ENCODE peak calls at places on chromosomes 7 and 10, in eight cellular contexts. One of them, this sample, is unnamed.

GRCh38 chr7:43108255-43109011 is 4.0 kb upstream of the HECW1 start:
- DNase-seq in ovary: peak
- DNase-seq in body of pancreas: peak
- DNase-seq in aorta: peak
- DNase-seq in lung: peak
- DNase-seq in testis: peak
- DNase-seq in ascending aorta: no peak
- DNase-seq in psoas muscle: peak
- DNase-seq in this sample: peak

GRCh38 chr7:156640257-156640948 is at the start of gene RNF32:
- DNase-seq in ascending aorta: peak
- DNase-seq in ovary: peak
- DNase-seq in body of pancreas: peak
- DNase-seq in psoas muscle: peak
- DNase-seq in testis: peak
- DNase-seq in lung: peak
- DNase-seq in aorta: peak
- DNase-seq in this sample: peak

GRCh38 chr10:3365630-3366029 is 193.0 kb upstream of the PITRM1 start:
- DNase-seq in aorta: no peak
- DNase-seq in lung: no peak
- DNase-seq in body of pancreas: no peak
- DNase-seq in testis: no peak
- DNase-seq in psoas muscle: no peak
- DNase-seq in ovary: no peak
- DNase-seq in ascending aorta: no peak
- DNase-seq in this sample: no peak

GRCh38 chr10:119693262-119693957 is 32.4 kb upstream of the INPP5F start:
- DNase-seq in ascending aorta: no peak
- DNase-seq in body of pancreas: no peak
- DNase-seq in ovary: no peak
- DNase-seq in testis: no peak
- DNase-seq in aorta: no peak
- DNase-seq in psoas muscle: no peak
- DNase-seq in lung: no peak
- DNase-seq in this sample: no peak

GRCh38 chr7:154789404-154789803 is 213.5 kb downstream of the PAXIP1 start:
- DNase-seq in testis: peak
- DNase-seq in psoas muscle: no peak
- DNase-seq in ovary: no peak
- DNase-seq in ascending aorta: no peak
- DNase-seq in body of pancreas: no peak
- DNase-seq in lung: no peak
- DNase-seq in aorta: no peak
- DNase-seq in this sample: no peak

GRCh38 chr7:131547589-131547988 is 8.8 kb downstream of the PODXL start:
- DNase-seq in ovary: no peak
- DNase-seq in aorta: no peak
- DNase-seq in testis: no peak
- DNase-seq in body of pancreas: no peak
- DNase-seq in ascending aorta: no peak
- DNase-seq in lung: no peak
- DNase-seq in psoas muscle: no peak
- DNase-seq in this sample: no peak

GRCh38 chr10:6269953-6270867 is 67.5 kb downstream of the PFKFB3 start:
- DNase-seq in psoas muscle: no peak
- DNase-seq in ascending aorta: no peak
- DNase-seq in ovary: no peak
- DNase-seq in aorta: no peak
- DNase-seq in body of pancreas: no peak
- DNase-seq in testis: no peak
- DNase-seq in lung: no peak
- DNase-seq in this sample: no peak

GRCh38 chr10:125231116-125231812 is 70.9 kb upstream of the CTBP2 start:
- DNase-seq in body of pancreas: no peak
- DNase-seq in ovary: no peak
- DNase-seq in psoas muscle: peak
- DNase-seq in ascending aorta: no peak
- DNase-seq in testis: no peak
- DNase-seq in lung: no peak
- DNase-seq in aorta: no peak
- DNase-seq in this sample: no peak

GRCh38 chr7:108358553-108358952 is 97.7 kb downstream of the NRCAM start:
- DNase-seq in body of pancreas: peak
- DNase-seq in aorta: no peak
- DNase-seq in ovary: no peak
- DNase-seq in lung: no peak
- DNase-seq in testis: no peak
- DNase-seq in ascending aorta: no peak
- DNase-seq in psoas muscle: no peak
- DNase-seq in this sample: no peak

GRCh38 chr7:66964391-66964790 is 31.0 kb downstream of the SBDS start:
- DNase-seq in ascending aorta: no peak
- DNase-seq in testis: peak
- DNase-seq in psoas muscle: no peak
- DNase-seq in lung: no peak
- DNase-seq in body of pancreas: no peak
- DNase-seq in aorta: no peak
- DNase-seq in ovary: peak
- DNase-seq in this sample: no peak

DNA sequence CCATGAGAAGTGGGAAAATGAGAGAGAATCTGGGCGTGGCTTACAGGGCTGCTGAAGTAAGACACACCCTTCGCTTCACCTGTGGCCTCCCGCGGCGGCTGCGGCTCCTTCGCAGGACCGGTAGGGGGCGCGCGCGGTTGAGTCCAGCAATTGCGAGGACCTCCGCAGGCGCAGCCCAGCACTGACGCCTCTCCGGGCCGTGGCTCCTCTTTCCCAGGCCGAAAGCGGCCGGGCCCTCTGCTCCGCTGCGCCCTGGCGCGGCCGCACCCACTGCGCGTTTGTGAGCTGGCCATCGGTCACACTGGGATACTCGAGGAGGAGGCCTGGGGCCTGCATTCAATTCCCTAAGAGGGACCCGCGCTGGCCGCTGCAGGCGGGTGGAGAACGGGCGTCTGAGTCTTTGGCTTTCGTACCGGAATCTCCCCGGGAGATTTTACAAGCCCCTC is at the start of gene LRRD1:
- DNase-seq in psoas muscle: peak
- DNase-seq in lung: peak
- DNase-seq in ovary: peak
- DNase-seq in body of pancreas: peak
- DNase-seq in ascending aorta: peak
- DNase-seq in aorta: peak
- DNase-seq in testis: peak
- DNase-seq in this sample: peak
- H3K27ac ChIP-seq in psoas muscle: peak
- H3K27ac ChIP-seq in lung: peak
- H3K27ac ChIP-seq in ovary: peak
- H3K27ac ChIP-seq in body of pancreas: peak
- H3K27ac ChIP-seq in ascending aorta: peak
- H3K27ac ChIP-seq in aorta: no peak
- H3K27ac ChIP-seq in testis: peak
- H3K27ac ChIP-seq in this sample: peak

GRCh38 chr10:86164912-86165311 is 201.7 kb downstream of the GRID1 start:
- DNase-seq in testis: no peak
- DNase-seq in body of pancreas: no peak
- DNase-seq in ovary: no peak
- DNase-seq in aorta: peak
- DNase-seq in psoas muscle: no peak
- DNase-seq in lung: no peak
- DNase-seq in ascending aorta: no peak
- DNase-seq in this sample: no peak
- H3K27ac ChIP-seq in testis: no peak
- H3K27ac ChIP-seq in body of pancreas: no peak
- H3K27ac ChIP-seq in ovary: no peak
- H3K27ac ChIP-seq in aorta: no peak
- H3K27ac ChIP-seq in psoas muscle: no peak
- H3K27ac ChIP-seq in lung: no peak
- H3K27ac ChIP-seq in ascending aorta: no peak
- H3K27ac ChIP-seq in this sample: no peak

GRCh38 chr7:112079122-112079521 is 127.1 kb downstream of the DOCK4 start:
- DNase-seq in psoas muscle: no peak
- DNase-seq in body of pancreas: no peak
- DNase-seq in ovary: no peak
- DNase-seq in testis: no peak
- DNase-seq in lung: no peak
- DNase-seq in aorta: no peak
- DNase-seq in ascending aorta: no peak
- DNase-seq in this sample: no peak
- H3K27ac ChIP-seq in psoas muscle: no peak
- H3K27ac ChIP-seq in body of pancreas: no peak
- H3K27ac ChIP-seq in ovary: no peak
- H3K27ac ChIP-seq in testis: no peak
- H3K27ac ChIP-seq in lung: no peak
- H3K27ac ChIP-seq in aorta: no peak
- H3K27ac ChIP-seq in ascending aorta: no peak
- H3K27ac ChIP-seq in this sample: no peak

GRCh38 chr7:129843365-129843898 is 109.3 kb downstream of the UBE2H start:
- DNase-seq in lung: no peak
- DNase-seq in ascending aorta: no peak
- DNase-seq in psoas muscle: no peak
- DNase-seq in testis: no peak
- DNase-seq in body of pancreas: no peak
- DNase-seq in ovary: no peak
- DNase-seq in aorta: no peak
- DNase-seq in this sample: no peak

GRCh38 chr7:129845178-129845971 is 107.4 kb downstream of the UBE2H start:
- DNase-seq in testis: no peak
- DNase-seq in lung: no peak
- DNase-seq in body of pancreas: no peak
- DNase-seq in ovary: no peak
- DNase-seq in ascending aorta: no peak
- DNase-seq in psoas muscle: no peak
- DNase-seq in aorta: no peak
- DNase-seq in this sample: no peak

GRCh38 chr7:129843982-129844840 is 108.5 kb downstream of the UBE2H start:
- DNase-seq in lung: no peak
- DNase-seq in ovary: no peak
- DNase-seq in body of pancreas: no peak
- DNase-seq in testis: no peak
- DNase-seq in psoas muscle: no peak
- DNase-seq in ascending aorta: no peak
- DNase-seq in aorta: no peak
- DNase-seq in this sample: no peak

GRCh38 chr7:129840757-129841156 is 112.0 kb downstream of the UBE2H start:
- DNase-seq in aorta: no peak
- DNase-seq in ascending aorta: no peak
- DNase-seq in psoas muscle: no peak
- DNase-seq in lung: no peak
- DNase-seq in testis: no peak
- DNase-seq in body of pancreas: no peak
- DNase-seq in ovary: no peak
- DNase-seq in this sample: no peak

DNA sequence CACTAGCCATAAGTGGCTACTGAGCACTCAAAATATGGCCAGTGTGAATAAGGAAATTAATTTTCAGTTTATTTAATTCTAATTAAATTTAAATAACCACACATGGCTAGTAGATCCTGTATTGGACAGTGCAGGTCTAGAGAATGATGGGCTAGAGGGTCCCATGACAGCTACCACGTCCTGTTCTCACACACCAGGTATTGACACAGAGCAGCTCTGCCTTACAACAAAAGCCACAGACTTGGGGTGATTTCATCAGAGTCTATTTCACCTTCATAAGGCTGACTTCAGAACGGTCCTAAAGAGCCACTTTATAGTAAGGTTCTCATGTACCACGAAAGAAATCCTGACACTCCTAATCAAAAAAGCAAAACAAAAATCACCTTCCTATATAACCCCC is 111.3 kb downstream of the UBE2H start:
- DNase-seq in testis: no peak
- DNase-seq in lung: no peak
- DNase-seq in ascending aorta: no peak
- DNase-seq in ovary: no peak
- DNase-seq in body of pancreas: no peak
- DNase-seq in aorta: no peak
- DNase-seq in psoas muscle: no peak
- DNase-seq in this sample: no peak
- H3K27ac ChIP-seq in testis: no peak
- H3K27ac ChIP-seq in lung: no peak
- H3K27ac ChIP-seq in ascending aorta: peak
- H3K27ac ChIP-seq in ovary: peak
- H3K27ac ChIP-seq in body of pancreas: peak
- H3K27ac ChIP-seq in aorta: no peak
- H3K27ac ChIP-seq in psoas muscle: peak
- H3K27ac ChIP-seq in this sample: no peak

GRCh38 chr7:25090374-25090773 is 34.7 kb downstream of the CYCS start:
- DNase-seq in ascending aorta: no peak
- DNase-seq in body of pancreas: no peak
- DNase-seq in psoas muscle: no peak
- DNase-seq in testis: no peak
- DNase-seq in lung: no peak
- DNase-seq in aorta: no peak
- DNase-seq in ovary: no peak
- DNase-seq in this sample: no peak
- H3K27ac ChIP-seq in ascending aorta: no peak
- H3K27ac ChIP-seq in body of pancreas: no peak
- H3K27ac ChIP-seq in psoas muscle: no peak
- H3K27ac ChIP-seq in testis: no peak
- H3K27ac ChIP-seq in lung: no peak
- H3K27ac ChIP-seq in aorta: no peak
- H3K27ac ChIP-seq in ovary: no peak
- H3K27ac ChIP-seq in this sample: no peak

DNA sequence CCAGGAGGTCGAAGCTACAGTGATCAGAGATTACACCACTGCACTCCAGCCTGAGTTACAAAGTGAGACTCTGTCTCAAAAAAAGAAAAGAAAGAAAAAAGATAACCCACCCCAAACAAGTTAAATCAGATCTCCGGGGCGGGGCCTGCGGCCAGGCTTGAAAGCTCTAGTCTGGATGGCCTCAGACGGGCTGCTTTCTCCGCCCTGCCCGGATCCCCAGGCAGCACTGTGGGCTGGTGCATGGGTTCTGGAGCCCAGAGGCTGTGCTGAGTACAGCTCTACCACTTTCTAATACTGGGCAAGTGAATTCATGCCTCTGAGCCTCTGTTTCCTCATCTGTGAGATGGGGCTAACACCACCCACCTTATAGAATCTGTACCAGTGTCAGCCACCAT is 83.7 kb downstream of the ZMIZ1 start:
- DNase-seq in lung: no peak
- DNase-seq in aorta: no peak
- DNase-seq in ovary: no peak
- DNase-seq in testis: no peak
- DNase-seq in body of pancreas: no peak
- DNase-seq in ascending aorta: no peak
- DNase-seq in psoas muscle: peak
- DNase-seq in this sample: no peak
- H3K27ac ChIP-seq in lung: peak
- H3K27ac ChIP-seq in aorta: no peak
- H3K27ac ChIP-seq in ovary: peak
- H3K27ac ChIP-seq in testis: no peak
- H3K27ac ChIP-seq in body of pancreas: peak
- H3K27ac ChIP-seq in ascending aorta: peak
- H3K27ac ChIP-seq in psoas muscle: peak
- H3K27ac ChIP-seq in this sample: no peak

GRCh38 chr10:102629661-102630614 is 14.3 kb upstream of the TRIM8 start:
- DNase-seq in lung: no peak
- DNase-seq in ascending aorta: no peak
- DNase-seq in psoas muscle: peak
- DNase-seq in body of pancreas: no peak
- DNase-seq in testis: no peak
- DNase-seq in ovary: peak
- DNase-seq in aorta: no peak
- DNase-seq in this sample: no peak
- H3K27ac ChIP-seq in lung: peak
- H3K27ac ChIP-seq in ascending aorta: peak
- H3K27ac ChIP-seq in psoas muscle: peak
- H3K27ac ChIP-seq in body of pancreas: no peak
- H3K27ac ChIP-seq in testis: peak
- H3K27ac ChIP-seq in ovary: peak
- H3K27ac ChIP-seq in aorta: no peak
- H3K27ac ChIP-seq in this sample: no peak